ENCODE peak calls at places on chromosome 13, in five cellular contexts. T, D, S, B and C are unnamed samples.

GRCh38 chr13:112790735-112791641 is 101.2 kb downstream of the ATP11A start:
- DNase-seq in T (peak), D (no peak), S (peak), B (peak), C (no peak)

GRCh38 chr13:112990783-112991182 is 21.8 kb downstream of the MCF2L start:
- DNase-seq in T (no peak), D (no peak), S (peak), B (no peak), C (no peak)

GRCh38 chr13:33250594-33250993 is 35.0 kb downstream of the STARD13 start:
- DNase-seq in T (no peak), D (peak), S (no peak), B (peak), C (peak)

GRCh38 chr13:32956595-32956933 is 59.7 kb upstream of the KL start:
- DNase-seq in T (no peak), D (no peak), S (no peak), B (no peak), C (no peak)

GRCh38 chr13:49367640-49368431 is 76.0 kb downstream of the CAB39L start:
- DNase-seq in T (peak), D (no peak), S (no peak), B (no peak), C (no peak)

GRCh38 chr13:53382008-53382407 is 353.4 kb downstream of the OLFM4 start:
- DNase-seq in T (no peak), D (no peak), S (no peak), B (no peak), C (no peak)

GRCh38 chr13:70237131-70237530 is 128.9 kb upstream of the KLHL1 start:
- DNase-seq in T (peak), D (no peak), S (no peak), B (no peak), C (no peak)

GRCh38 chr13:67726979-67727378 is 496.8 kb upstream of the PCDH9 start:
- DNase-seq in T (no peak), D (no peak), S (no peak), B (no peak), C (no peak)

GRCh38 chr13:80037505-80037888 is 303.4 kb downstream of the SPRY2 start:
- DNase-seq in T (peak), D (peak), S (no peak), B (peak), C (peak)

GRCh38 chr13:43388282-43389034 is 365.1 kb downstream of the DNAJC15 start:
- DNase-seq in T (no peak), D (no peak), S (peak), B (no peak), C (no peak)

GRCh38 chr13:91247768-91248167 is 99.7 kb upstream of the MIR17HG start:
- DNase-seq in T (no peak), D (peak), S (no peak), B (no peak), C (no peak)

GRCh38 chr13:108860418-108860817 is 231.0 kb downstream of the MYO16 start:
- DNase-seq in T (no peak), D (no peak), S (no peak), B (no peak), C (peak)

GRCh38 chr13:108855737-108856387 is 226.5 kb downstream of the MYO16 start:
- DNase-seq in T (no peak), D (no peak), S (no peak), B (no peak), C (no peak)

GRCh38 chr13:108858676-108859075 is 229.3 kb downstream of the MYO16 start:
- DNase-seq in T (no peak), D (no peak), S (no peak), B (no peak), C (no peak)

GRCh38 chr13:108859202-108860012 is 230.0 kb downstream of the MYO16 start:
- DNase-seq in T (peak), D (peak), S (no peak), B (peak), C (peak)
- H3K4me3 ChIP-seq in T (peak), D (no peak), S (no peak), B (no peak), C (no peak)

DNA sequence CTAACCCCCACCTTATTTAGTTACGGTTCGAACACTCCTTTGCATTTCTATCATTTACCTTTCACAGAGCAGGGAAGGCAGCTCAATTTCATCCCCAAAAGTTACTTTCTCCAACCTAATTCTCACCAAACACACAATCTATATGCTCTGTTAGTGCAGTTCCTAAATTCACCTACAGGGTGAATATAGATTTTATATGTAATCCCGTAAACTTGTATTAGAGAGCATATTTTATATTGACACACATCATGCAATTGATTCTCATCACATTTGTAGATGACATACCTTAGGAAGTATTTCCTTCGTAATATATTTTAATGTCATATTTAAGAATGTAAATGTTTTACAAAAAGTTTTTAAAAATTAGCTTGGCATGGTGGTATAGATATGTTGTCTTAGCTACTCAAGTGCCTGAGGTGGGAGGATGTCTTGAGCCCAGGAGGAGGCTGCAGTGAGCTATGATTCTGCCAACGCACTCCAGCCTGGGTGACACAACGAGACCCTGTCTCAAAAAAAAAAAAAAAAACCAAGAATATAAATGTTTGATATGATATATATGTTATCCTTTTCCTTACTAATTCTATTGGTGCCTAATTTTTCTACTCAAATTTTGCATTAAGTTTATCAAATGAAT is 57.3 kb upstream of the TNFRSF19 start:
- DNase-seq in T (no peak), D (no peak), S (no peak), B (no peak), C (no peak)
- TF ChIP-seq CTCF in T (peak), D (no peak), S (no peak), B (no peak), C (no peak)

GRCh38 chr13:24922390-24923304 is 158.7 kb downstream of the RNF17 start:
- DNase-seq in T (peak), D (peak), S (peak), B (peak), C (peak)

GRCh38 chr13:24923305-24923640 is 159.3 kb downstream of the RNF17 start:
- DNase-seq in T (peak), D (peak), S (no peak), B (peak), C (peak)

GRCh38 chr13:24925318-24926231 is 161.6 kb downstream of the RNF17 start:
- DNase-seq in T (no peak), D (no peak), S (no peak), B (no peak), C (no peak)

GRCh38 chr13:24921003-24921402 is 157.0 kb downstream of the RNF17 start:
- DNase-seq in T (no peak), D (peak), S (no peak), B (no peak), C (no peak)

GRCh38 chr13:24921881-24922280 is 157.9 kb downstream of the RNF17 start:
- DNase-seq in T (no peak), D (no peak), S (no peak), B (no peak), C (no peak)
- H3K4me3 ChIP-seq in T (peak), D (peak), S (peak), B (peak), C (peak)

GRCh38 chr13:73782781-73783180 is 351.4 kb downstream of the KLF12 start:
- DNase-seq in T (peak), D (peak), S (no peak), B (no peak), C (no peak)

GRCh38 chr13:73777134-73777533 is 357.1 kb downstream of the KLF12 start:
- DNase-seq in T (no peak), D (no peak), S (no peak), B (no peak), C (no peak)

GRCh38 chr13:73779881-73780280 is 354.3 kb downstream of the KLF12 start:
- DNase-seq in T (no peak), D (no peak), S (no peak), B (no peak), C (no peak)

GRCh38 chr13:73778242-73778864 is 355.9 kb downstream of the KLF12 start:
- DNase-seq in T (no peak), D (no peak), S (no peak), B (no peak), C (no peak)

GRCh38 chr13:73781384-73781783 is 352.8 kb downstream of the KLF12 start:
- DNase-seq in T (no peak), D (no peak), S (no peak), B (no peak), C (no peak)
- TF ChIP-seq CTCF in T (no peak), D (no peak), S (no peak), B (no peak), C (no peak)

GRCh38 chr13:25833761-25834160 is 218.1 kb downstream of the SHISA2 start:
- DNase-seq in T (no peak), D (no peak), S (no peak), B (no peak), C (no peak)
- H3K4me3 ChIP-seq in T (no peak), D (no peak), S (no peak), B (no peak), C (no peak)

DNA sequence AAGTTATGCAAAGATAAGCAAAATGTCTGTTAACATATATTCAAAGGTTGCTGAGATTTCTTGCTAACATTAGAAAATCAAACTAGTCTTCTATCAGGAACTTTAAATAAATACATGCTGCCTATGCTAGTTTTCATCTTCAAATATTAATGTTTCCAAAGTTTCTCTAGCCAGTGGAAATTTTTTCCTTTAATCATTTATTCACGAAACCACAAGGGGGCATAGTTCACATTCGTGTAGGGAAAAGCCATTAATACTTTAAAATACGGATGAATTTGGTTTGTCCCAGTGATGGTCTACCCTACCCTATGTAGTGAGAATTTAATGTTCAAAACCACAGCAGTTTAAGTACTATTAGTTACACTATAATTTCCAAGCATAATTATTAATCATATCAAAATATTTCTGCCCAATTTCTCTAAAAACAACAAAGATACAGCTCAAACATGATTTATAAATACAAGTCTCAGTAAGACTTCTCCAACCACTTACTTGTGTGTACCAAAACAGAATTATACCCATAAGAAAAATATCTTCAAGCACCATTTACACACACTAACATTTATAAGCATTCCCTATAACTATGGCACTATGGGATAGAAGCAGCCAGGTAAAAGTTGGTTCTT is 16.2 kb downstream of the NUFIP1 start:
- DNase-seq in T (no peak), D (peak), S (no peak), B (peak), C (peak)
- TF ChIP-seq CTCF in T (peak), D (no peak), S (no peak), B (peak), C (peak)

GRCh38 chr13:50914848-50915247 is 5.3 kb downstream of the RNASEH2B start:
- DNase-seq in T (peak), D (no peak), S (no peak), B (peak), C (no peak)
- H3K4me3 ChIP-seq in T (no peak), D (no peak), S (no peak), B (no peak), C (no peak)

GRCh38 chr13:72061613-72062012 is 194.6 kb upstream of the DACH1 start:
- DNase-seq in T (no peak), D (no peak), S (no peak), B (no peak), C (no peak)
- TF ChIP-seq CTCF in T (no peak), D (no peak), S (no peak), B (no peak), C (no peak)